ENCODE peak calls at places on chromosomes 11 and 22, in nine cellular contexts. P is HCT116, E is spleen, S is HL-60, X is K562, R is sigmoid colon, K is Panc1, Y is GM12878, V is H1. O is an unnamed sample.

GRCh38 chr11:121654506-121655480 is 202.0 kb upstream of the SORL1-AS1 start:
- DNase-seq in P (no peak), E (no peak), S (no peak), X (no peak), R (no peak), K (no peak), Y (no peak), V (no peak), O (no peak)

GRCh38 chr11:22510741-22511140 is 114.9 kb downstream of the FANCF start:
- DNase-seq in P (no peak), E (no peak), S (no peak), X (no peak), R (no peak), K (no peak), Y (no peak), V (no peak), O (no peak)

GRCh38 chr11:108496643-108497256 is 1.4 kb downstream of the POGLUT3 start:
- DNase-seq in P (no peak), E (no peak), S (no peak), X (no peak), R (no peak), K (peak; percentile 15), Y (no peak), V (no peak), O (no peak)

GRCh38 chr22:36151006-36151595 is 9.5 kb downstream of the APOL3 start:
- DNase-seq in P (no peak), E (no peak), S (no peak), X (no peak), R (peak; percentile 64), K (no peak), Y (no peak), V (no peak), O (no peak)

GRCh38 chr11:9205596-9205995 is 59.6 kb downstream of the DENND5A start:
- DNase-seq in P (no peak), E (no peak), S (no peak), X (no peak), R (no peak), K (no peak), Y (no peak), V (no peak), O (no peak)

GRCh38 chr11:113546757-113547507 is 71.7 kb upstream of the DRD2 start:
- DNase-seq in P (no peak), E (no peak), S (no peak), X (no peak), R (no peak), K (no peak), Y (no peak), V (no peak), O (no peak)

GRCh38 chr11:110497204-110497987 is 67.6 kb downstream of the FDX1 start:
- DNase-seq in P (no peak), E (no peak), S (peak; percentile 80), X (no peak), R (no peak), K (no peak), Y (no peak), V (no peak), O (no peak)

GRCh38 chr11:118789501-118790356 is 1.2 kb downstream of the DDX6 start:
- DNase-seq in P (no peak), E (no peak), S (peak; percentile 29), X (no peak), R (no peak), K (no peak), Y (peak; percentile 19), V (peak; percentile 49), O (no peak)

GRCh38 chr11:73388241-73389133 is 12.3 kb downstream of the RELT start:
- DNase-seq in P (no peak), E (peak; percentile 94), S (peak; percentile 94), X (no peak), R (peak; percentile 74), K (no peak), Y (no peak), V (no peak), O (no peak)

GRCh38 chr22:39349967-39350802 is at the start of gene SYNGR1:
- DNase-seq in P (no peak), E (peak; percentile 78), S (no peak), X (no peak), R (no peak), K (no peak), Y (no peak), V (no peak), O (no peak)

GRCh38 chr11:131661137-131661536 is 290.7 kb downstream of the NTM start:
- DNase-seq in P (no peak), E (no peak), S (no peak), X (no peak), R (no peak), K (no peak), Y (no peak), V (no peak), O (no peak)

GRCh38 chr11:26947379-26947844 is 46.5 kb upstream of the FIBIN start:
- DNase-seq in P (no peak), E (no peak), S (no peak), X (no peak), R (peak; percentile 88), K (no peak), Y (no peak), V (no peak), O (no peak)

GRCh38 chr11:26949846-26950245 is 44.1 kb upstream of the FIBIN start:
- DNase-seq in P (no peak), E (no peak), S (no peak), X (no peak), R (no peak), K (no peak), Y (no peak), V (no peak), O (no peak)

GRCh38 chr11:26948881-26949280 is 45.0 kb upstream of the FIBIN start:
- DNase-seq in P (no peak), E (no peak), S (no peak), X (no peak), R (no peak), K (no peak), Y (no peak), V (no peak), O (no peak)

GRCh38 chr11:26946209-26946828 is 47.6 kb upstream of the FIBIN start:
- DNase-seq in P (no peak), E (no peak), S (no peak), X (no peak), R (no peak), K (no peak), Y (no peak), V (no peak), O (no peak)

DNA sequence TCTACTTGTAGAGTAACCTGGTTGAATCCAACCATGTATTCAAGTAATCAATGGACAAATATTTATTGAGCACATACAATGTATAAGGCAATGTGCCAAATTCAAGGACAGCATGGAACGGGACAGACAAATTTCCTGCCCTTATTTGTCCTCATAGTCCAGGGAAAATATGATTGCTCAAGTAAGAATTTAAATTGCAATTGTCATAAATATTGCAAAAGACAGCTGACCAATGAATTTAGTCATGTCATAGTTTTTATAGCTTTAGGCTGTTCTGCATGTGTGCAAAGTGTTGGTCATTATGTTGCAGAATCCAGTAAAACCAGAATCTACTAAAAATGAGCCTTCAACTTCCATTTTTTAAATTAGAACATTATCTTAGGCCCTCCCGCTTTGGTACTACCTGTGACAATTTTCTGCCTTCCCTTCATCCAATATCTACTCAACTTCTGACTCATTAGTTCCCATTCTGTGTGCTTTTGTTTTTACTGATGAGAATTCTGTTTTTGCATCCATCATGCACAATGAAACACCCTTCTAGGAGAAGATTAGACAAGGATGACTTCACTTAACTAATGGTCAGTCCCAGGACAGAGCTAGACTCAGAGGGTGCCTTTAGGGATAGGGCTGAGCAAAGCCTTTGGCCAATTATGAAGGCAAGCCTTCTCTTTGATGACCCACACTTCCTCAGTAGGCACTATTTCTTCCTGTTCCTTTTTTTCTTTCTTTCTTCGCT is 45.8 kb upstream of the FIBIN start:
- DNase-seq in P (no peak), E (no peak), S (no peak), X (no peak), R (no peak), K (no peak), Y (no peak), V (no peak), O (no peak)
- H3K4me3 ChIP-seq in P (no peak overlapping the region), E (no peak overlapping the region), S (no peak overlapping the region), X (no peak overlapping the region), R (no peak overlapping the region), K (no peak overlapping the region), Y (no peak overlapping the region), V (no peak overlapping the region), O (no peak overlapping the region)

GRCh38 chr22:46815132-46815531 is 52.7 kb downstream of the TBC1D22A start:
- DNase-seq in P (no peak), E (no peak), S (no peak), X (no peak), R (no peak), K (no peak), Y (no peak), V (peak; percentile 33), O (no peak)
- TF ChIP-seq POLR2AphosphoS5 in P (no peak), E (no peak), S (no peak), X (no peak), R (no peak), K (no peak), Y (no peak), V (no peak), O (no peak)

DNA sequence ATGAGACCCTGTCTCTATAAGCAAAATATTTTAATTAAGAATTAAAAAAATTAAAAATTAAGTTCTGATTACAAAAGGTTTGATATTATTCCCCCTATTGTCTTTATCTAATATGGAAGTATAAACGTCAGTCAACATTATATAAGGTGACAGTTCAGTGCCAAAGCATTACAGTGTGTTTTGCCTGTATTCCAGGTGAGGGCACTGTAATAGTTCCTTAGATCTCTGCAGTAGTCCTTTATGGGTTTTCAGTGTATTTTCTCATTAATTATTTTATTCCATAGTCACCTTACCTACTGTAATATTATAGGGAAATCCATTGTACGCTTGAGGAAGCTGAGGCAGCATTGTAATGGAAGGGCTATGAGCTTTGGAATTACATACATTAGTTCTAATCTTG is 33.0 kb downstream of the FAR1 start:
- DNase-seq in P (no peak), E (no peak), S (no peak), X (no peak), R (no peak), K (no peak), Y (no peak), V (no peak), O (no peak)
- TF ChIP-seq CTCF in P (peak; percentile 21), E (no peak), S (no peak), X (no peak), R (no peak), K (peak; percentile 26), Y (no peak), V (no peak), O (no peak)

GRCh38 chr11:133956650-133957633 is at the start of gene IGSF9B:
- DNase-seq in P (peak; percentile 67), E (peak; percentile 92), S (peak; percentile 49), X (peak; percentile 54), R (peak; percentile 94), K (peak; percentile 17), Y (peak; percentile 49), V (peak; percentile 96), O (no peak)

GRCh38 chr11:133953999-133954398 is 2.8 kb downstream of the IGSF9B start:
- DNase-seq in P (no peak), E (no peak), S (no peak), X (no peak), R (no peak), K (no peak), Y (no peak), V (no peak), O (no peak)

GRCh38 chr11:133957926-133958325 is 1.2 kb upstream of the IGSF9B start:
- DNase-seq in P (no peak), E (no peak), S (no peak), X (no peak), R (no peak), K (no peak), Y (no peak), V (no peak), O (no peak)

GRCh38 chr11:133955091-133955846 is 1.5 kb downstream of the IGSF9B start:
- DNase-seq in P (no peak), E (no peak), S (no peak), X (no peak), R (peak; percentile 96), K (no peak), Y (no peak), V (no peak), O (no peak)

GRCh38 chr11:133955945-133956421 is 785 bp downstream of the IGSF9B start:
- DNase-seq in P (no peak), E (no peak), S (no peak), X (no peak), R (no peak), K (no peak), Y (no peak), V (no peak), O (no peak)
- H3K4me3 ChIP-seq in P (peak overlapping the region; percentile 77), E (peak overlapping the region; percentile 50), S (no peak overlapping the region), X (no peak overlapping the region), R (peak overlapping the region; percentile 55), K (peak overlapping the region; percentile 71), Y (peak overlapping the region; percentile 62), V (peak overlapping the region; percentile 47), O (peak overlapping the region; percentile 81)

O was measured in vagina.